ENCODE peak calls at places on chromosomes 2 and 18, in four cellular contexts. One of them, this sample, is unnamed.
A peak's percentile ranks its signal among the peaks of the same experiment; 100 is the strongest.

GRCh38 chr2:158191076-158191566 is 89.4 kb downstream of the UPP2 start:
- DNase-seq in choroid plexus epithelial cell: peak; percentile 42
- DNase-seq in MM.1S: peak; percentile 72
- DNase-seq in H9: no peak
- DNase-seq in this sample: no peak

GRCh38 chr18:77138270-77138669 is 5.7 kb upstream of the MBP start:
- DNase-seq in MM.1S: no peak
- DNase-seq in choroid plexus epithelial cell: no peak
- DNase-seq in H9: no peak
- DNase-seq in this sample: no peak

GRCh38 chr2:232543928-232544631 is 4.6 kb downstream of the CHRNG start:
- DNase-seq in choroid plexus epithelial cell: no peak
- DNase-seq in MM.1S: no peak
- DNase-seq in H9: no peak
- DNase-seq in this sample: peak; percentile 54

GRCh38 chr2:216548901-216549321 is 50.3 kb downstream of the RPL37A start:
- DNase-seq in H9: no peak
- DNase-seq in MM.1S: no peak
- DNase-seq in choroid plexus epithelial cell: peak; percentile 58
- DNase-seq in this sample: no peak

GRCh38 chr2:108363048-108363899 is 14.5 kb upstream of the SULT1C4 start:
- DNase-seq in choroid plexus epithelial cell: no peak
- DNase-seq in MM.1S: peak; percentile 46
- DNase-seq in H9: no peak
- DNase-seq in this sample: no peak

GRCh38 chr2:220871909-220872308 is 700.2 kb downstream of the EPHA4 start:
- DNase-seq in MM.1S: no peak
- DNase-seq in choroid plexus epithelial cell: no peak
- DNase-seq in H9: no peak
- DNase-seq in this sample: no peak

GRCh38 chr2:12347049-12347448 is 369.7 kb upstream of the TRIB2 start:
- DNase-seq in H9: no peak
- DNase-seq in MM.1S: no peak
- DNase-seq in choroid plexus epithelial cell: peak; percentile 27
- DNase-seq in this sample: no peak

GRCh38 chr2:31249009-31249690 is 15.2 kb downstream of the EHD3 start:
- DNase-seq in MM.1S: peak; percentile 14
- DNase-seq in H9: peak; percentile 8
- DNase-seq in choroid plexus epithelial cell: no peak
- DNase-seq in this sample: no peak

GRCh38 chr2:231932985-231933915 is 7.1 kb upstream of the NPPC start:
- DNase-seq in H9: no peak
- DNase-seq in MM.1S: no peak
- DNase-seq in choroid plexus epithelial cell: peak; percentile 45
- DNase-seq in this sample: no peak